ENCODE peak calls at places on chromosomes 5 and 9, in six cellular contexts. O, M, J, V, U and B are unnamed samples.

GRCh38 chr9:20790721-20791120 is 106.7 kb downstream of the FOCAD start:
- DNase-seq in V (no peak), J (no peak), M (no peak), U (no peak), O (no peak), B (no peak)

GRCh38 chr9:111037744-111038335 is 430 bp downstream of the LPAR1 start:
- DNase-seq in V (peak; percentile 11), O (peak; percentile 21), J (no peak), M (peak; percentile 60), U (peak; percentile 50), B (no peak)

GRCh38 chr5:6703791-6704190 is 9.4 kb upstream of the TENT4A start:
- DNase-seq in M (no peak), J (no peak), O (no peak), V (peak; percentile 30), U (peak; percentile 54), B (no peak)

GRCh38 chr5:114237766-114238165 is 124.1 kb upstream of the KCNN2 start:
- DNase-seq in O (no peak), J (no peak), U (peak; percentile 90), M (no peak), V (peak; percentile 55), B (no peak)

GRCh38 chr5:141655020-141655419 is 3.8 kb upstream of the FCHSD1 start:
- DNase-seq in J (no peak), U (peak; percentile 16), V (no peak), O (no peak), M (no peak), B (no peak)

GRCh38 chr9:96186601-96187011 is 115.4 kb downstream of the HSD17B3 start:
- DNase-seq in U (no peak), O (no peak), M (peak; percentile 69), V (no peak), J (peak; percentile 20), B (no peak)

GRCh38 chr9:26945591-26945990 is 1.5 kb downstream of the PLAA start:
- DNase-seq in V (no peak), U (no peak), J (no peak), M (no peak), O (no peak), B (no peak)

GRCh38 chr9:120432600-120432999 is 147.4 kb downstream of the CDK5RAP2 start:
- DNase-seq in M (no peak), O (no peak), U (no peak), J (no peak), V (no peak), B (no peak)

GRCh38 chr5:110785356-110785755 is 46.5 kb downstream of the SLC25A46 start:
- DNase-seq in V (peak; percentile 78), O (no peak), J (no peak), M (no peak), U (peak; percentile 1), B (no peak)

GRCh38 chr9:93582115-93582514 is 5.7 kb downstream of the PHF2 start:
- DNase-seq in O (no peak), U (no peak), J (peak; percentile 32), M (no peak), V (no peak), B (no peak)

GRCh38 chr5:34717426-34718327 is 61.5 kb downstream of the RAI14 start:
- DNase-seq in V (no peak), J (no peak), U (peak; percentile 100), M (no peak), O (no peak), B (no peak)

GRCh38 chr5:40409600-40409999 is 270.1 kb upstream of the PTGER4 start:
- DNase-seq in M (no peak), J (no peak), O (no peak), U (no peak), V (no peak), B (peak; percentile 61)

GRCh38 chr5:98471458-98471857 is 302.0 kb upstream of the RGMB start:
- DNase-seq in M (no peak), O (no peak), J (no peak), U (no peak), V (no peak), B (no peak)

GRCh38 chr9:80410106-80410505 is 838.3 kb downstream of the TLE4 start:
- DNase-seq in J (no peak), U (no peak), V (no peak), M (no peak), O (no peak), B (no peak)